ENCODE peak calls at places on chromosome 15, in eight cellular contexts. L is endothelial cell of umbilical vein, W is stomach, J is SK-N-MC, A is breast epithelium, H is HepG2, D is HL-60, Y is HCT116. Z is an unnamed sample.
A peak's percentile ranks its signal among the peaks of the same experiment; 100 is the strongest.

GRCh38 chr15:70201376-70201775 is 103.7 kb upstream of the TLE3 start:
- DNase-seq in L (no peak), W (peak; percentile 48), J (no peak), A (peak; percentile 62), H (no peak), D (no peak), Y (no peak), Z (no peak)

GRCh38 chr15:70017796-70018195 is 79.9 kb downstream of the TLE3 start:
- DNase-seq in L (no peak), W (no peak), J (no peak), A (no peak), H (no peak), D (no peak), Y (no peak), Z (no peak)

GRCh38 chr15:86062646-86063193 is 17.0 kb upstream of the AGBL1 start:
- DNase-seq in L (no peak), W (no peak), J (no peak), A (no peak), H (no peak), D (no peak), Y (no peak), Z (no peak)

GRCh38 chr15:39365873-39366272 is 215.0 kb upstream of the THBS1 start:
- DNase-seq in L (no peak), W (no peak), J (no peak), A (no peak), H (no peak), D (no peak), Y (no peak), Z (no peak)

GRCh38 chr15:42608110-42608531 is 32.7 kb downstream of the STARD9 start:
- DNase-seq in L (peak; percentile 65), W (no peak), J (no peak), A (no peak), H (no peak), D (peak; percentile 61), Y (no peak), Z (no peak)

GRCh38 chr15:45314960-45315359 is 62.9 kb downstream of the SLC28A2 start:
- DNase-seq in L (no peak), W (no peak), J (no peak), A (peak; percentile 60), H (no peak), D (no peak), Y (no peak), Z (peak; percentile 78)

GRCh38 chr15:64975390-64975789 is 14.3 kb downstream of the SPG21 start:
- DNase-seq in L (no peak), W (no peak), J (no peak), A (no peak), H (no peak), D (no peak), Y (no peak), Z (no peak)

GRCh38 chr15:31434418-31435255 is 108.0 kb downstream of the KLF13 start:
- DNase-seq in L (peak; percentile 64), W (peak; percentile 63), J (no peak), A (no peak), H (no peak), D (peak; percentile 58), Y (no peak), Z (peak; percentile 11)

GRCh38 chr15:80093854-80094418 is 34.5 kb downstream of the ZFAND6 start:
- DNase-seq in L (peak; percentile 75), W (peak; percentile 53), J (no peak), A (no peak), H (no peak), D (no peak), Y (no peak), Z (peak; percentile 41)

GRCh38 chr15:62104846-62105245 is 38.1 kb downstream of the C2CD4A start:
- DNase-seq in L (no peak), W (no peak), J (no peak), A (no peak), H (no peak), D (no peak), Y (no peak), Z (no peak)

GRCh38 chr15:88018865-88019626 is 237.5 kb downstream of the NTRK3 start:
- DNase-seq in L (no peak), W (no peak), J (no peak), A (no peak), H (no peak), D (no peak), Y (no peak), Z (no peak)

GRCh38 chr15:42194502-42194901 is 13.6 kb downstream of the VPS39 start:
- DNase-seq in L (no peak), W (no peak), J (no peak), A (no peak), H (peak; percentile 82), D (peak; percentile 61), Y (no peak), Z (no peak)

GRCh38 chr15:71807691-71808091 is 2.7 kb upstream of the NR2E3 start:
- DNase-seq in L (no peak), W (no peak), J (no peak), A (no peak), H (no peak), D (no peak), Y (no peak), Z (peak; percentile 67)

GRCh38 chr15:77628010-77628409 is 4.7 kb downstream of the LINGO1 start:
- DNase-seq in L (no peak), W (no peak), J (no peak), A (no peak), H (no peak), D (no peak), Y (no peak), Z (no peak)
- TF ChIP-seq POLR2AphosphoS5 in L (no peak), W (no peak), J (no peak), A (no peak), H (no peak), D (no peak), Y (no peak), Z (no peak)

GRCh38 chr15:73924258-73924921 is 1.9 kb upstream of the LOXL1 start:
- DNase-seq in L (peak; percentile 78), W (no peak), J (no peak), A (no peak), H (no peak), D (no peak), Y (no peak), Z (no peak)
- TF ChIP-seq POLR2AphosphoS5 in L (peak; percentile 54), W (peak; percentile 41), J (no peak), A (no peak), H (no peak), D (no peak), Y (no peak), Z (no peak)

GRCh38 chr15:40875996-40876740 is 2.1 kb upstream of the RHOV start:
- DNase-seq in L (no peak), W (no peak), J (no peak), A (no peak), H (no peak), D (no peak), Y (no peak), Z (no peak)

GRCh38 chr15:40871749-40872617 is 2.1 kb downstream of the RHOV start:
- DNase-seq in L (no peak), W (peak; percentile 85), J (no peak), A (peak; percentile 89), H (no peak), D (no peak), Y (no peak), Z (peak; percentile 80)

GRCh38 chr15:40870716-40871115 is 3.3 kb downstream of the RHOV start:
- DNase-seq in L (no peak), W (no peak), J (no peak), A (no peak), H (no peak), D (no peak), Y (no peak), Z (no peak)

GRCh38 chr15:40872791-40873526 is 1.1 kb downstream of the RHOV start:
- DNase-seq in L (no peak), W (no peak), J (no peak), A (no peak), H (no peak), D (no peak), Y (no peak), Z (no peak)

DNA sequence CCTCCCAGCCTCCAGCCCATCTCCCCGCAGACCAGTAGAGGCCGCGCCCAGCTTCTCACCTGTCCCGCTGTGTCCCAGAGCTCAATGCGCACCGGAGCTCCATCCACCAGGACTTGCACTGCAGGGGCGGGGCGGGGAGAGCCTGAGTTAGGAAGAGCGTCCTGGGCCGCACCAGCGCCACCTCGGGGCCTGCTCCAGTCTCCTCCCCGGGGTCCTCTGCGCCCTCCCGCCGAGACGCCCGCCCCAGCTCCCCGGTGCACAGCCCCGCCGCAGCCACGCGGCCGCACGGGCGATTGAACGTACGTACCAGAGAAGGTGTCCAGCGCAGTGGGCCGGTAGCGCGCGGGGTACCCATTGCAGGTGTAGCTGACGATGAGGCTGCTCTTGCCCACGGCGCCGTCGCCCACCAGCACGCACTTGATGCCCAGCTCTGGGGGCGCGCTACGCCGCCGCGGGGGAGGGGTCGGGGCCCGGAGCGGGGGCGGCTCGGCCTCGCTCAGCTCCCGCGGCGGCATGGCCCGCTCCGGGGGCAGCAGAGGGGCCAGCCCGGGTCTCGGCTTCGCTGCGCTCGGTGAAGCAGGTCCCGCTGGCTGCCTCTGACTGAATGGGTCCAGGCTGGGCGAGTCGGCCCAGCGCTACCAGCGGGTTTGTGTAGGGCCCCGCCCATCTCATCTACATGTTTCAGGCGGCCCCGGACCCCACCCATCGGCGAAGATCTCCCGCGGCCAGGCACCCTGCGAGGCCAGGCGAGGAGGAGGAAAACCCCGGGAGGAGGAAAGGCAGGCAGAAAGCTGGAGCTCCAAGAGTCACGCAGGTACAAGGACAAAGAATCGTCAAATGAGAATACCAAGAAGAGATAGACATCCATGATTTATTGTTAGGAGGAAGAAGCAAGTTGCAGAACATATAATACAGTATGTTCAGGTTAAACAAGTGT is at the start of gene RHOV:
- DNase-seq in L (peak; percentile 43), W (peak; percentile 82), J (no peak), A (peak; percentile 83), H (peak; percentile 62), D (no peak), Y (peak; percentile 67), Z (peak; percentile 96)
- TF ChIP-seq POLR2AphosphoS5 in L (no peak), W (no peak), J (peak; percentile 60), A (no peak), H (no peak), D (no peak), Y (peak; percentile 85), Z (peak; percentile 70)

GRCh38 chr15:100732359-100733055 is 130.1 kb downstream of the ASB7 start:
- DNase-seq in L (no peak), W (no peak), J (no peak), A (peak; percentile 51), H (no peak), D (no peak), Y (no peak), Z (no peak)

GRCh38 chr15:100733786-100734185 is 131.4 kb downstream of the ASB7 start:
- DNase-seq in L (no peak), W (no peak), J (no peak), A (no peak), H (no peak), D (no peak), Y (no peak), Z (no peak)

GRCh38 chr15:100734606-100735005 is 132.2 kb downstream of the ASB7 start:
- DNase-seq in L (no peak), W (no peak), J (no peak), A (peak; percentile 25), H (no peak), D (no peak), Y (no peak), Z (no peak)

GRCh38 chr15:100731259-100732156 is 129.1 kb downstream of the ASB7 start:
- DNase-seq in L (no peak), W (no peak), J (no peak), A (peak; percentile 20), H (no peak), D (no peak), Y (no peak), Z (no peak)

DNA sequence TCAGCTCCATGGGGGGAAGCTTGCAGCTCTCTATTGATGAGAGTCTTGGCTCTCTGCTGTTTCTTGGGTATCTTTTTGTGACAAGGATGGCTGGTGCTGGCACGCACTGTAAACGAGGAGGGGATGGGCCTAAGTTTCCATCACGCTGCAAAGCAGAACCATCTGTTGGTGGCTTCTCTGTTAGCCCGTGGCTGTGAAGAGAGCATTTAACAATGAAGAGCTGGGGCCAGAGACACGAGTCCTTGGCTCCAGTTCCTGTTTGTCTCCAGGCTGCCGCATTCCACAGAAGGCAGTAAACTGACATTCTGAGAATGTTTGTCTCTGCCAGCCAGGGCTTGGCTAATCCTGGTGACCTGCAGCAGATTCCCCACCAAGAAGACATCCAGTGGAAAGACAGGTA is 130.7 kb downstream of the ASB7 start:
- DNase-seq in L (no peak), W (no peak), J (no peak), A (peak; percentile 64), H (no peak), D (no peak), Y (no peak), Z (no peak)
- TF ChIP-seq POLR2AphosphoS5 in L (no peak), W (no peak), J (no peak), A (peak; percentile 51), H (no peak), D (no peak), Y (no peak), Z (no peak)